ENCODE peak calls at places on chromosomes 16 and 17, in four cellular contexts. One of them, this sample, is unnamed.

GRCh38 chr16:29876578-29877249 is 13.7 kb upstream of the CDIPT start:
- DNase-seq in hypothalamus: no peak
- DNase-seq in central memory CD4-positive, alpha-beta T cell: no peak
- DNase-seq in stromal cell of bone marrow: no peak
- DNase-seq in this sample: no peak

GRCh38 chr16:67672739-67673662 is 6.4 kb downstream of the C16orf86 start:
- DNase-seq in stromal cell of bone marrow: peak
- DNase-seq in hypothalamus: peak
- DNase-seq in central memory CD4-positive, alpha-beta T cell: peak
- DNase-seq in this sample: no peak

GRCh38 chr17:79589669-79590270 is 21.1 kb downstream of the RBFOX3 start:
- DNase-seq in central memory CD4-positive, alpha-beta T cell: no peak
- DNase-seq in stromal cell of bone marrow: no peak
- DNase-seq in hypothalamus: no peak
- DNase-seq in this sample: no peak

GRCh38 chr16:27314986-27315332 is 1.2 kb downstream of the IL4R start:
- DNase-seq in hypothalamus: no peak
- DNase-seq in stromal cell of bone marrow: no peak
- DNase-seq in central memory CD4-positive, alpha-beta T cell: no peak
- DNase-seq in this sample: no peak

GRCh38 chr17:21285164-21286065 is 904 bp downstream of the MAP2K3 start:
- DNase-seq in hypothalamus: no peak
- DNase-seq in central memory CD4-positive, alpha-beta T cell: no peak
- DNase-seq in stromal cell of bone marrow: no peak
- DNase-seq in this sample: no peak

GRCh38 chr17:55433029-55433628 is 11.5 kb upstream of the MMD start:
- DNase-seq in central memory CD4-positive, alpha-beta T cell: no peak
- DNase-seq in hypothalamus: no peak
- DNase-seq in stromal cell of bone marrow: no peak
- DNase-seq in this sample: no peak

GRCh38 chr16:56614549-56614991 is 6.2 kb downstream of the MT2A start:
- DNase-seq in central memory CD4-positive, alpha-beta T cell: no peak
- DNase-seq in stromal cell of bone marrow: no peak
- DNase-seq in hypothalamus: no peak
- DNase-seq in this sample: no peak

GRCh38 chr16:76201385-76201784 is 75.8 kb upstream of the CNTNAP4 start:
- DNase-seq in central memory CD4-positive, alpha-beta T cell: no peak
- DNase-seq in hypothalamus: no peak
- DNase-seq in stromal cell of bone marrow: no peak
- DNase-seq in this sample: no peak

GRCh38 chr17:27892542-27892865 is 661 bp downstream of the LYRM9 start:
- DNase-seq in stromal cell of bone marrow: no peak
- DNase-seq in hypothalamus: no peak
- DNase-seq in central memory CD4-positive, alpha-beta T cell: no peak
- DNase-seq in this sample: no peak

GRCh38 chr17:48037036-48037881 is at the start of gene COPZ2:
- DNase-seq in stromal cell of bone marrow: no peak
- DNase-seq in hypothalamus: no peak
- DNase-seq in central memory CD4-positive, alpha-beta T cell: peak
- DNase-seq in this sample: no peak

GRCh38 chr16:86932130-86932982 is 354.0 kb downstream of the FOXL1 start:
- DNase-seq in stromal cell of bone marrow: no peak
- DNase-seq in hypothalamus: no peak
- DNase-seq in central memory CD4-positive, alpha-beta T cell: no peak
- DNase-seq in this sample: no peak

GRCh38 chr16:81443688-81444447 is 740 bp upstream of the CMIP start:
- DNase-seq in hypothalamus: no peak
- DNase-seq in central memory CD4-positive, alpha-beta T cell: no peak
- DNase-seq in stromal cell of bone marrow: no peak
- DNase-seq in this sample: no peak

GRCh38 chr16:11560701-11561439 is 25.8 kb downstream of the LITAF start:
- DNase-seq in central memory CD4-positive, alpha-beta T cell: peak
- DNase-seq in hypothalamus: no peak
- DNase-seq in stromal cell of bone marrow: no peak
- DNase-seq in this sample: no peak

GRCh38 chr17:14323522-14323981 is 22.7 kb downstream of the HS3ST3B1 start:
- DNase-seq in hypothalamus: no peak
- DNase-seq in central memory CD4-positive, alpha-beta T cell: no peak
- DNase-seq in stromal cell of bone marrow: no peak
- DNase-seq in this sample: no peak

GRCh38 chr16:74563828-74564263 is 43.1 kb downstream of the GLG1 start:
- DNase-seq in stromal cell of bone marrow: peak
- DNase-seq in hypothalamus: no peak
- DNase-seq in central memory CD4-positive, alpha-beta T cell: no peak
- DNase-seq in this sample: no peak

GRCh38 chr16:85420501-85421337 is 192.4 kb upstream of the GSE1 start:
- DNase-seq in central memory CD4-positive, alpha-beta T cell: peak
- DNase-seq in hypothalamus: no peak
- DNase-seq in stromal cell of bone marrow: no peak
- DNase-seq in this sample: no peak

GRCh38 chr17:80786470-80786869 is 205.2 kb upstream of the CHMP6 start:
- DNase-seq in stromal cell of bone marrow: no peak
- DNase-seq in central memory CD4-positive, alpha-beta T cell: no peak
- DNase-seq in hypothalamus: no peak
- DNase-seq in this sample: no peak

GRCh38 chr16:10266809-10267208 is 84.6 kb upstream of the GRIN2A start:
- DNase-seq in central memory CD4-positive, alpha-beta T cell: no peak
- DNase-seq in stromal cell of bone marrow: no peak
- DNase-seq in hypothalamus: no peak
- DNase-seq in this sample: no peak

GRCh38 chr16:87585452-87586200 is 16.7 kb upstream of the JPH3 start:
- DNase-seq in central memory CD4-positive, alpha-beta T cell: no peak
- DNase-seq in stromal cell of bone marrow: no peak
- DNase-seq in hypothalamus: no peak
- DNase-seq in this sample: no peak

GRCh38 chr16:54931757-54932660 is 1.3 kb downstream of the IRX5 start:
- DNase-seq in hypothalamus: no peak
- DNase-seq in stromal cell of bone marrow: no peak
- DNase-seq in central memory CD4-positive, alpha-beta T cell: no peak
- DNase-seq in this sample: no peak

GRCh38 chr17:42067371-42068180 is 17.2 kb upstream of the C17orf113 start:
- DNase-seq in central memory CD4-positive, alpha-beta T cell: peak
- DNase-seq in hypothalamus: peak
- DNase-seq in stromal cell of bone marrow: peak
- DNase-seq in this sample: no peak

GRCh38 chr17:6574689-6575595 is 18.6 kb upstream of the PITPNM3 start:
- DNase-seq in central memory CD4-positive, alpha-beta T cell: no peak
- DNase-seq in stromal cell of bone marrow: no peak
- DNase-seq in hypothalamus: no peak
- DNase-seq in this sample: no peak

GRCh38 chr16:22734313-22734869 is 79.6 kb upstream of the HS3ST2 start:
- DNase-seq in central memory CD4-positive, alpha-beta T cell: no peak
- DNase-seq in stromal cell of bone marrow: no peak
- DNase-seq in hypothalamus: no peak
- DNase-seq in this sample: no peak

GRCh38 chr16:13291934-13292333 is 390.5 kb downstream of the SHISA9 start:
- DNase-seq in central memory CD4-positive, alpha-beta T cell: no peak
- DNase-seq in stromal cell of bone marrow: no peak
- DNase-seq in hypothalamus: no peak
- DNase-seq in this sample: no peak

GRCh38 chr16:85557083-85557975 is 55.8 kb upstream of the GSE1 start:
- DNase-seq in hypothalamus: no peak
- DNase-seq in central memory CD4-positive, alpha-beta T cell: peak
- DNase-seq in stromal cell of bone marrow: no peak
- DNase-seq in this sample: no peak

GRCh38 chr17:55458977-55459376 is 37.3 kb upstream of the MMD start:
- DNase-seq in central memory CD4-positive, alpha-beta T cell: no peak
- DNase-seq in stromal cell of bone marrow: peak
- DNase-seq in hypothalamus: no peak
- DNase-seq in this sample: no peak

GRCh38 chr17:18172528-18173278 is 10.9 kb upstream of the ALKBH5 start:
- DNase-seq in hypothalamus: no peak
- DNase-seq in stromal cell of bone marrow: no peak
- DNase-seq in central memory CD4-positive, alpha-beta T cell: no peak
- DNase-seq in this sample: no peak

GRCh38 chr16:30377050-30377811 is 2.6 kb downstream of the MYL11 start:
- DNase-seq in stromal cell of bone marrow: no peak
- DNase-seq in central memory CD4-positive, alpha-beta T cell: no peak
- DNase-seq in hypothalamus: no peak
- DNase-seq in this sample: no peak